ENCODE peak calls at places on chromosomes 2 and 18, in four cellular contexts. K is IMR-90; X is keratinocyte; J is CD8-positive, alpha-beta T cell. E is an unnamed sample. For H3K36me3, the result is how much of the 10 kb centered on the place peaks cover.

GRCh38 chr2:180227461-180227860 is 220.4 kb upstream of the CWC22 start:
- DNase-seq in J (no peak), X (no peak), K (peak), E (no peak)

GRCh38 chr18:49041677-49042570 is 91.2 kb upstream of the SMAD7 start:
- DNase-seq in X (no peak), K (peak), J (peak), E (no peak)

GRCh38 chr2:149166958-149167810 is 128.7 kb downstream of the LYPD6B start:
- DNase-seq in X (peak), J (peak), K (no peak), E (no peak)

GRCh38 chr18:69659142-69659651 is 258.5 kb downstream of the DOK6 start:
- DNase-seq in X (no peak), K (no peak), J (no peak), E (no peak)

GRCh38 chr2:196902828-196903227 is 23.7 kb downstream of the PGAP1 start:
- DNase-seq in K (peak), X (no peak), J (no peak), E (no peak)

GRCh38 chr2:26561918-26562810 is 79.0 kb downstream of the CIB4 start:
- DNase-seq in J (peak), K (no peak), X (no peak), E (peak)

GRCh38 chr18:25650201-25650941 is 298.4 kb upstream of the ZNF521 start:
- DNase-seq in J (no peak), K (peak), X (no peak), E (peak)

GRCh38 chr2:212914392-212914791 is 237.0 kb downstream of the IKZF2 start:
- DNase-seq in X (no peak), K (peak), J (no peak), E (no peak)

GRCh38 chr18:8139127-8139591 is 470.1 kb upstream of the RAB12 start:
- DNase-seq in K (no peak), X (no peak), J (no peak), E (no peak)

GRCh38 chr2:144322379-144322778 is 197.5 kb downstream of the ZEB2 start:
- DNase-seq in X (no peak), J (no peak), K (no peak), E (no peak)

GRCh38 chr18:48749768-48750167 is 201.0 kb downstream of the SMAD7 start:
- DNase-seq in X (no peak), K (peak), J (no peak), E (peak)

GRCh38 chr18:27887287-27887686 is 289.6 kb downstream of the CDH2 start:
- DNase-seq in X (no peak), K (no peak), J (no peak), E (no peak)

GRCh38 chr2:20212459-20212870 is 12.5 kb downstream of the SDC1 start:
- DNase-seq in J (no peak), X (no peak), K (peak), E (peak)

GRCh38 chr2:122681626-122682025 is 926.2 kb downstream of the TSN start:
- DNase-seq in K (no peak), J (no peak), X (no peak), E (no peak)

GRCh38 chr2:231680284-231680991 is 27.9 kb upstream of the PTMA start:
- DNase-seq in J (no peak), K (no peak), X (no peak), E (no peak)

GRCh38 chr2:129734343-129735034 is 245.0 kb upstream of the RAB6C start:
- DNase-seq in K (no peak), X (no peak), J (no peak), E (no peak)

GRCh38 chr2:149383340-149383739 is 53.0 kb downstream of the LYPD6 start:
- DNase-seq in X (no peak), J (no peak), K (peak), E (no peak)

GRCh38 chr18:2146092-2146491 is 425.2 kb downstream of the METTL4 start:
- DNase-seq in J (no peak), K (no peak), X (no peak), E (no peak)

GRCh38 chr2:55482186-55482945 is 37.2 kb upstream of the CFAP36 start:
- DNase-seq in X (no peak), J (no peak), K (peak), E (no peak)

GRCh38 chr2:62663443-62663842 is 42.1 kb upstream of the EHBP1 start:
- DNase-seq in K (peak), J (no peak), X (no peak), E (no peak)

GRCh38 chr18:2932247-2933181 is 80.4 kb downstream of the LPIN2 start:
- DNase-seq in X (no peak), J (peak), K (peak), E (no peak)

GRCh38 chr2:23754970-23755369 is 172.0 kb downstream of the ATAD2B start:
- DNase-seq in J (no peak), X (no peak), K (no peak), E (no peak)

GRCh38 chr2:148306027-148306426 is 285.1 kb downstream of the MBD5 start:
- DNase-seq in K (no peak), X (no peak), J (no peak), E (no peak)

GRCh38 chr2:226798422-226799210 is 1.0 kb downstream of the IRS1 start:
- DNase-seq in X (no peak), K (peak), J (peak), E (peak)

GRCh38 chr18:48080546-48080945 is 150.1 kb upstream of the SMAD2 start:
- DNase-seq in X (no peak), J (no peak), K (no peak), E (no peak)

GRCh38 chr2:95303191-95303914 is 6.2 kb downstream of the KCNIP3 start:
- DNase-seq in J (no peak), X (no peak), K (no peak), E (no peak)

GRCh38 chr2:140601342-140601741 is 1529.5 kb downstream of the LRP1B start:
- DNase-seq in K (no peak), X (no peak), J (no peak), E (no peak)

DNA sequence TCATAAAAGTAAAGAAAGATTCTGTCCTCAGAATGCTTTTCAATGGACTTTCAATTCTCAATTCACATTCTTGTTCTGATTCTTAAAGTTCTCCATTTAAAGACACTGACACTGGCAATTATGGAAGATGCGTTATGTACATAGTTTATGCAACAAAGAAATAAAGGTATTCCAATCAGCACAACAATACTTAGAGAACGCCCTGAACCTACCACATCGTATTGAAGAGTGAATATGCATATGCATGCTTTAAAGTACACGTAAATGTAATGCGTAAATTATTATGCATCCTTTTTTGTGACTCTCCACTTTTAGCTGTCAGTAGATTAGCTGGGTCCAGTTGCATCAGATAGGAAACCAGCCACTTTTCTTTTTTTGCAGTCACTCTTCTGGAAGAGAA is 83.5 kb downstream of the RBM43 start:
- DNase-seq in K (no peak), J (no peak), X (no peak), E (no peak)
- H3K36me3 ChIP-seq in K (under half), J (under half), X (under half), E (under half)

GRCh38 chr2:152098033-152098797 is 629 bp downstream of the CACNB4 start:
- DNase-seq in K (no peak), J (no peak), X (no peak), E (peak)

GRCh38 chr2:152100961-152101360 is 2.1 kb upstream of the CACNB4 start:
- DNase-seq in K (no peak), J (no peak), X (no peak), E (no peak)

GRCh38 chr2:152097291-152098032 is 1.4 kb downstream of the CACNB4 start:
- DNase-seq in K (peak), X (no peak), J (no peak), E (peak)

GRCh38 chr2:152099655-152100050 is 809 bp upstream of the CACNB4 start:
- DNase-seq in X (no peak), K (no peak), J (no peak), E (no peak)

GRCh38 chr2:152098798-152099654 is at the start of gene CACNB4:
- DNase-seq in X (no peak), K (no peak), J (no peak), E (peak)
- H3K4me3 ChIP-seq in X (peak), K (peak), J (peak), E (peak)

DNA sequence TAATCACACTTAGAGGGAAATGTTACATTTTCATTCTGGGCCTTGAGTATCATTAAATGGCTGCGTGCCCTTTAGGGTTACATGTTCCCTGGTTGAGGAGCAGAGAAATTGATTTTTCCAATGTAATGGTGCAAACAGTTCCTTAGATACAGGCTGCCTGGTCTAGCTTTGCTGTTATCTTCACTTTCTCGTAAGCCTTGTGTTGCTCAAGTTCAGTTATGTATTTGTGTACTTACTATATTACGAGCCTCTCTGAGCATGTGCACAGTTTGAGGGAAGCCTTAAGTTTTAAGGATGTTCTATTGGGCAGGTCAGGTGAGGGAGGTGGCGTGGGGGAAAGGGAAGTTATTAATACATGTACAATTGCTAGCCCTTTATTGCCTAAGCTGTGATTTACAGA is 23.7 kb downstream of the CEP192 start:
- DNase-seq in K (no peak), X (no peak), J (no peak), E (no peak)
- H3K36me3 ChIP-seq in K (under half), X (under half), J (under half), E (half or more)

GRCh38 chr2:177076636-177077179 is 135.9 kb upstream of the HNRNPA3 start:
- DNase-seq in J (no peak), K (no peak), X (no peak), E (no peak)
- H3K4me3 ChIP-seq in J (no peak), K (no peak), X (no peak), E (no peak)

DNA sequence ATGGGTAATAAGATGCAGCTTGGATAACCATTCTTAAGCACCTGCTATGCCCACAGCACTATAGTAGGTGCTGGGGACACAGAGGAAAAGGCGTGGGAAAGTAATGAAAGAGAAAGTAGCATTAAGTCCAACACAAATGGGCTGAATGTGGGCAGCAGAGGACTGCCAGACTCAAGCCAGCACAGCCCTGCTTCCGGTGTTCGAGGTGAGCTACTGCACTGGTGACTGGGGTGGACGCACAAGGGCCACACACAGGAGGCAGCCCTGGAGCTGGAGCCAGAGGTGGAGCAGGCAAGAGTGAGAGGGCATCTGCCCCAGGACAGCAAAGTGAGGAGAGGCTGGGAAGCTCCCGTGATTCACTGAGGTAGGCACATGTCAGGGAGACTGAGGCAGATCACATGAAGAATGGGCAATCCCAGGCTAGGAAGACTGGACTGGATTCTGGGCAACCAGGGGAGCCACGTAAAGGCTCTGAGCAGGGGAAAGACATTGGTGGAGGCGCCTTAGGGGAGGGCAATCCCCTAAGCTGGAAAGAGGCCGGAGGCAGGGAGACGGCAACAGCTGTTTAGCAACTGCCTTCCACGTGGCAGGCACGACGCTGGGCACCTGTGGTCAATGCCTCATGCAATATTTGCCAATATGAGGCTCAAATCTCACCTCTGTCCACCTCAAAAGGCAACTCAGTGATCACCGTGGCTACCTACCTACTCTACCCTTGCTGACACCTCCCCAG is 9.3 kb downstream of the BOLA3 start:
- DNase-seq in K (no peak), X (no peak), J (no peak), E (no peak)
- H3K36me3 ChIP-seq in K (under half), X (under half), J (under half), E (under half)

GRCh38 chr18:66621816-66622576 is 18.1 kb upstream of the CDH19 start:
- DNase-seq in J (no peak), X (no peak), K (no peak), E (no peak)

DNA sequence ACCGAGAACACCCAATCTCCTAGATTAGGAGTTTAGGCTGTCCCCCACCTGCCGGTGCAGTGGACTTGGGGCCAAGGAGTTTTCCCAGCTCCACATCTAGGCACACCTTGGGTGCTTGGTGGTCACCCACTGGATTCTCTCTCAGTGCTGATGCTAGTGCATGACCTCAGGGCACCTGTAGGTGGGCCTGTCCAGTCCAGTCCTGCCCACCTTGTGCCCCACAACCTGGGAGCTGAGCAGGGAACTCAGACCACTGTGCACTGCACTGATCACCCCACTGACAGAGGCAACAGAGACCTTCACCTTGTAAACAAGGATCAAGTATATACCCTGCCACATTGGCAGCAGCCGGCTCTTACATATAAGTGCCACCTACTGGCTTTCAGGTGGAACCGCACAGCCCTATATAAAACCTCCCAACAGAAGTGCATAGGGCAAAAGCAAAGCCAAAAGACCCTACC is 12.7 kb upstream of the CDH19 start:
- DNase-seq in J (no peak), K (no peak), X (no peak), E (no peak)
- H3K4me3 ChIP-seq in J (no peak), K (no peak), X (no peak), E (no peak)